ENCODE peak calls at places on chromosome 2, in five cellular contexts. One of them, this sample, is unnamed.

GRCh38 chr2:129189617-129190016 is 789.8 kb upstream of the RAB6C start:
- DNase-seq in Right ventricle myocardium superior: no peak
- DNase-seq in WTC11: peak; percentile 26
- DNase-seq in naive thymus-derived CD4-positive, alpha-beta T cell: no peak
- DNase-seq in endothelial cell: no peak
- DNase-seq in this sample: no peak

GRCh38 chr2:237687666-237688065 is 60.3 kb downstream of the LRRFIP1 start:
- DNase-seq in WTC11: no peak
- DNase-seq in endothelial cell: no peak
- DNase-seq in naive thymus-derived CD4-positive, alpha-beta T cell: peak; percentile 95
- DNase-seq in Right ventricle myocardium superior: peak; percentile 90
- DNase-seq in this sample: peak; percentile 99

GRCh38 chr2:230885467-230886130 is 20.9 kb downstream of the ITM2C start:
- DNase-seq in naive thymus-derived CD4-positive, alpha-beta T cell: no peak
- DNase-seq in endothelial cell: no peak
- DNase-seq in Right ventricle myocardium superior: peak; percentile 46
- DNase-seq in WTC11: peak; percentile 56
- DNase-seq in this sample: peak; percentile 60

GRCh38 chr2:187499941-187500532 is 52.0 kb upstream of the CALCRL start:
- DNase-seq in Right ventricle myocardium superior: peak; percentile 50
- DNase-seq in naive thymus-derived CD4-positive, alpha-beta T cell: peak; percentile 34
- DNase-seq in WTC11: peak; percentile 67
- DNase-seq in endothelial cell: peak; percentile 57
- DNase-seq in this sample: peak; percentile 70

GRCh38 chr2:217816396-217816869 is 186.4 kb downstream of the TNS1 start:
- DNase-seq in Right ventricle myocardium superior: peak; percentile 67
- DNase-seq in endothelial cell: peak; percentile 71
- DNase-seq in WTC11: no peak
- DNase-seq in naive thymus-derived CD4-positive, alpha-beta T cell: no peak
- DNase-seq in this sample: peak; percentile 92

GRCh38 chr2:120765911-120766757 is 30.5 kb downstream of the GLI2 start:
- DNase-seq in WTC11: peak; percentile 19
- DNase-seq in Right ventricle myocardium superior: peak; percentile 93
- DNase-seq in endothelial cell: no peak
- DNase-seq in naive thymus-derived CD4-positive, alpha-beta T cell: no peak
- DNase-seq in this sample: peak; percentile 100

GRCh38 chr2:47321411-47322031 is 81.4 kb upstream of the MSH2 start:
- DNase-seq in naive thymus-derived CD4-positive, alpha-beta T cell: no peak
- DNase-seq in WTC11: no peak
- DNase-seq in Right ventricle myocardium superior: no peak
- DNase-seq in endothelial cell: no peak
- DNase-seq in this sample: peak; percentile 65

GRCh38 chr2:14632133-14632936 is at the start of gene LRATD1:
- DNase-seq in endothelial cell: peak; percentile 96
- DNase-seq in WTC11: peak; percentile 93
- DNase-seq in Right ventricle myocardium superior: peak; percentile 86
- DNase-seq in naive thymus-derived CD4-positive, alpha-beta T cell: no peak
- DNase-seq in this sample: peak; percentile 48

GRCh38 chr2:40935349-40935748 is 483.5 kb upstream of the SLC8A1 start:
- DNase-seq in Right ventricle myocardium superior: no peak
- DNase-seq in naive thymus-derived CD4-positive, alpha-beta T cell: no peak
- DNase-seq in WTC11: peak; percentile 19
- DNase-seq in endothelial cell: no peak
- DNase-seq in this sample: no peak

GRCh38 chr2:12762976-12763375 is 46.2 kb downstream of the TRIB2 start:
- DNase-seq in Right ventricle myocardium superior: no peak
- DNase-seq in endothelial cell: no peak
- DNase-seq in WTC11: no peak
- DNase-seq in naive thymus-derived CD4-positive, alpha-beta T cell: no peak
- DNase-seq in this sample: no peak

GRCh38 chr2:714005-714741 is 37.0 kb upstream of the TMEM18 start:
- DNase-seq in Right ventricle myocardium superior: no peak
- DNase-seq in endothelial cell: peak; percentile 70
- DNase-seq in naive thymus-derived CD4-positive, alpha-beta T cell: no peak
- DNase-seq in WTC11: peak; percentile 69
- DNase-seq in this sample: peak; percentile 60

GRCh38 chr2:168490916-168491605 is 35.0 kb downstream of the CERS6 start:
- DNase-seq in WTC11: no peak
- DNase-seq in naive thymus-derived CD4-positive, alpha-beta T cell: no peak
- DNase-seq in Right ventricle myocardium superior: no peak
- DNase-seq in endothelial cell: no peak
- DNase-seq in this sample: no peak

GRCh38 chr2:26492749-26493515 is 15.0 kb upstream of the OTOF start:
- DNase-seq in naive thymus-derived CD4-positive, alpha-beta T cell: no peak
- DNase-seq in endothelial cell: no peak
- DNase-seq in WTC11: no peak
- DNase-seq in Right ventricle myocardium superior: no peak
- DNase-seq in this sample: no peak

GRCh38 chr2:113795405-113795920 is 39.0 kb upstream of the SLC35F5 start:
- DNase-seq in endothelial cell: no peak
- DNase-seq in Right ventricle myocardium superior: no peak
- DNase-seq in naive thymus-derived CD4-positive, alpha-beta T cell: no peak
- DNase-seq in WTC11: no peak
- DNase-seq in this sample: no peak